ENCODE peak calls at places on chromosomes 11 and 22, in four cellular contexts. V is endothelial cell of umbilical vein, N is IMR-90, P is K562. W is an unnamed sample. For H3K9me1, the result is how much of the 10 kb centered on the place peaks cover.

GRCh38 chr22:35674335-35674734 is 26.1 kb downstream of the APOL6 start:
- DNase-seq in V (no peak), N (no peak), P (no peak), W (no peak)

GRCh38 chr11:121356357-121356756 is 63.8 kb downstream of the SC5D start:
- DNase-seq in V (no peak), N (no peak), P (no peak), W (no peak)

GRCh38 chr11:104490182-104490581 is 326.2 kb upstream of the PDGFD start:
- DNase-seq in V (no peak), N (no peak), P (no peak), W (no peak)

GRCh38 chr11:128399722-128400121 is 187.6 kb downstream of the ETS1 start:
- DNase-seq in V (no peak), N (no peak), P (no peak), W (no peak)

GRCh38 chr11:1549355-1550330 is 22.4 kb downstream of the DUSP8 start:
- DNase-seq in V (no peak), N (no peak), P (peak), W (no peak)

GRCh38 chr11:72776844-72777754 is 16.7 kb downstream of the STARD10 start:
- DNase-seq in V (no peak), N (no peak), P (peak), W (no peak)

GRCh38 chr22:27534720-27535125 is 266.8 kb downstream of the MN1 start:
- DNase-seq in V (no peak), N (peak), P (no peak), W (no peak)

GRCh38 chr22:30874431-30875370 is 93.9 kb downstream of the MORC2 start:
- DNase-seq in V (no peak), N (no peak), P (no peak), W (no peak)

GRCh38 chr11:129372609-129373488 is 2.8 kb upstream of the BARX2 start:
- DNase-seq in V (no peak), N (no peak), P (no peak), W (no peak)

GRCh38 chr11:126149759-126150236 is 61.7 kb downstream of the RPUSD4 start:
- DNase-seq in V (peak), N (no peak), P (no peak), W (no peak)

GRCh38 chr11:124225471-124225870 is 15.4 kb upstream of the OR8G1 start:
- DNase-seq in V (no peak), N (no peak), P (no peak), W (no peak)

GRCh38 chr11:19555266-19555665 is 157.4 kb upstream of the NAV2 start:
- DNase-seq in V (no peak), N (no peak), P (no peak), W (no peak)

GRCh38 chr22:27241430-27242110 is 560.0 kb downstream of the MN1 start:
- DNase-seq in V (peak), N (no peak), P (no peak), W (no peak)

GRCh38 chr22:24831678-24832077 is 25.7 kb downstream of the SGSM1 start:
- DNase-seq in V (no peak), N (no peak), P (no peak), W (no peak)

GRCh38 chr22:37500745-37501144 is 14.6 kb upstream of the MFNG start:
- DNase-seq in V (no peak), N (no peak), P (no peak), W (no peak)

GRCh38 chr22:37496651-37497599 is 10.7 kb upstream of the MFNG start:
- DNase-seq in V (peak), N (peak), P (peak), W (peak)

GRCh38 chr22:37499789-37500188 is 13.6 kb upstream of the MFNG start:
- DNase-seq in V (no peak), N (no peak), P (no peak), W (no peak)

GRCh38 chr22:37499006-37499707 is 13.0 kb upstream of the MFNG start:
- DNase-seq in V (peak), N (no peak), P (no peak), W (no peak)

GRCh38 chr22:37498289-37498909 is 12.2 kb upstream of the MFNG start:
- DNase-seq in V (peak), N (no peak), P (peak), W (no peak)
- H3K9me1 ChIP-seq in V (under half), N (under half), P (under half), W (under half)

GRCh38 chr11:27307232-27307631 is 55.8 kb downstream of the CCDC34 start:
- DNase-seq in V (no peak), N (no peak), P (no peak), W (no peak)
- H3K9me1 ChIP-seq in V (under half), N (under half), P (under half), W (under half)

GRCh38 chr11:3802016-3802790 is 4.8 kb upstream of the NUP98 start:
- DNase-seq in V (no peak), N (peak), P (no peak), W (no peak)
- H3K9me1 ChIP-seq in V (under half), N (under half), P (under half), W (under half)

DNA sequence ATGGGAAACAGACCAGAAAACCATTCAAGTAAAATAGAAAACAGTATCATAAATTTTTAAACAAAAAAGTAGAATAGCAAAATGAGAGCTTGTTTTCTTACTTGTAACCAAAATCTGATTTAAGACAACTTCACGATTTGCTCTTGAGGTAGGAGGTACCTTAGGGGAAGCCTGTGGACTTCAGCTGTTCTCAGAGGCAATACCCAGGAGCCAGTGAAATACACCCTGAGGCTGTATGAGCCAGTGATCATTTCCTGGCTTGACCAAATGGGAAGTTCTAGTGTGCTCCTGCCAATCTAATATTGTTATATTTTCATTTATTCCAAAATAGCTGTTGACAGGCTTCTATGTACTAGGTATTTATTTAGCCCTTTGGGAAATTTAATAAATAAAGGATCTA is 104.8 kb downstream of the ARHGAP42 start:
- DNase-seq in V (peak), N (peak), P (no peak), W (no peak)
- H3K9me1 ChIP-seq in V (under half), N (under half), P (under half), W (under half)

DNA sequence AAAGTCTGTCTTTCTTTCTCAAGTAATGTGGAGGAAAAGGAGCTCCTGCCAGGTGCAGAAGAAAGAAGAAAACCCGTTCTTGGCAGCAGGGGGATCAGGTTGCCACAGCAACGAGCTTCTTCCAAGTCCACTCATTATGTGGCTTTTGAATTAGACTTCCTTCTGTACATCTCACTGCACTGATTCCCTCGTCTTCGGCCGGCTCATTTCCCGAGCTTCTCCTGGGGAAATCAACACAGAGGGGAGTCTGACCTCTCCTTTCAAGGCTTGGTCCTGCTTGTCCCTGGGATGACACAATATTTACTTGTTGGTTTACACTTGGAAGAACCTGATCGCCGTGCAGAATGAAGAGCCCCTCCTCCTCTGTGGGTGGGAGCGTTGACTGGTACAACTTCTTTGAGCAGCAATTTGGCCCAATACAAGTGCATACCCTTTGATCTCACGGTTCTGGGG is 35.3 kb downstream of the MCHR1 start:
- DNase-seq in V (peak), N (peak), P (no peak), W (no peak)
- H3K9me1 ChIP-seq in V (under half), N (under half), P (under half), W (under half)

GRCh38 chr11:134267966-134268365 is 8.2 kb upstream of the GLB1L3 start:
- DNase-seq in V (no peak), N (no peak), P (no peak), W (no peak)
- H3K9me1 ChIP-seq in V (under half), N (under half), P (under half), W (under half)

DNA sequence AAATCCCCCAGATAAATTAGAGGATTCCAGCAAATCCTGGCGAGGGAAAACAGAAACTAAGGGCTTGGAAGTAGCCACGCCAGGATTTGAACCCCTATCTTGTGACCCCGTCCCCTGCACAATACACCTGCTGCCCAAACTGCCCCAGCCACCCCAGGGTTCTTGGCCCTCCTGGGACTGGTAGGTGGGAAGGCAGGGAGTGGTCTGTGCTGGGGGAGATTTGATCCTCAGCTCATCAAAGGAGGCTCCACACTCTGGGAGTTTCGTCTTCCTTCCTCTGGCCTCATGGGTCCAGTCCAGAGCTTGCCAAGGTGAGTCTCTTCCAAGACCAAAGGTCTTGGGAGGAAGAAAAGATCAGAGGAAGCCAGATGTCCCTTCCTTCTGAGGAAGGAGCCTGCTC is 4.5 kb upstream of the CHST1 start:
- DNase-seq in V (no peak), N (no peak), P (no peak), W (no peak)
- H3K9me1 ChIP-seq in V (under half), N (under half), P (under half), W (under half)